ENCODE peak calls at places on chromosomes 16 and 17, in seven cellular contexts. P is mucosa of descending colon; N is T-cell; V is tibial artery; F is AG10803; E is cardiac fibroblast; S is stimulated activated CD8-positive, alpha-beta memory T cell treated with anti-CD3 and anti-CD28 coated beads, Interleukin-12 subunit alpha, Interleukin-12 subunit beta, amount 100 ng/mL, for 4 hours. J is an unnamed sample.

GRCh38 chr17:63640038-63640437 is 17.8 kb downstream of the MAP3K3 start:
- DNase-seq in P (no peak), N (no peak), V (no peak), F (no peak), E (no peak), S (no peak), J (no peak)

GRCh38 chr17:78494961-78495330 is 82.2 kb downstream of the DNAH17 start:
- DNase-seq in P (no peak), N (no peak), V (no peak), F (no peak), E (no peak), S (no peak), J (peak)

GRCh38 chr16:65739518-65739917 is 617.7 kb upstream of the CDH11 start:
- DNase-seq in P (no peak), N (no peak), V (no peak), F (no peak), E (no peak), S (no peak), J (no peak)

GRCh38 chr17:77869665-77870132 is 88.8 kb upstream of the TNRC6C start:
- DNase-seq in P (no peak), N (peak), V (no peak), F (no peak), E (no peak), S (no peak), J (peak)

GRCh38 chr17:81069084-81069645 is 34.2 kb downstream of the BAIAP2 start:
- DNase-seq in P (no peak), N (no peak), V (no peak), F (peak), E (no peak), S (no peak), J (no peak)

GRCh38 chr16:71555230-71555891 is 21.5 kb downstream of the TAT start:
- DNase-seq in P (no peak), N (no peak), V (no peak), F (no peak), E (peak), S (no peak), J (no peak)

GRCh38 chr16:2711370-2712062 is 8.5 kb downstream of the PRSS27 start:
- DNase-seq in P (no peak), N (no peak), V (peak), F (no peak), E (no peak), S (no peak), J (peak)

GRCh38 chr17:17072546-17072945 is 30.3 kb downstream of the MPRIP start:
- DNase-seq in P (no peak), N (no peak), V (peak), F (no peak), E (no peak), S (no peak), J (peak)

GRCh38 chr16:21301895-21302291 is 23.8 kb upstream of the CRYM start:
- DNase-seq in P (no peak), N (no peak), V (no peak), F (no peak), E (no peak), S (no peak), J (no peak)

GRCh38 chr16:58243528-58244004 is 45.7 kb upstream of the CSNK2A2 start:
- DNase-seq in P (no peak), N (no peak), V (no peak), F (no peak), E (no peak), S (no peak), J (no peak)

GRCh38 chr16:85637808-85638186 is 24.7 kb downstream of the GSE1 start:
- DNase-seq in P (no peak), N (no peak), V (no peak), F (no peak), E (no peak), S (no peak), J (no peak)

GRCh38 chr16:15899538-15900100 is 11.2 kb upstream of the CEP20 start:
- DNase-seq in P (peak), N (no peak), V (no peak), F (peak), E (peak), S (no peak), J (no peak)

GRCh38 chr17:71548540-71549190 is 572.2 kb upstream of the SOX9 start:
- DNase-seq in P (no peak), N (no peak), V (no peak), F (peak), E (peak), S (no peak), J (no peak)

GRCh38 chr16:51880776-51881175 is 666.2 kb downstream of the TOX3 start:
- DNase-seq in P (no peak), N (no peak), V (no peak), F (peak), E (peak), S (no peak), J (no peak)

GRCh38 chr16:47069291-47069690 is 74.5 kb downstream of the NETO2 start:
- DNase-seq in P (no peak), N (no peak), V (no peak), F (no peak), E (no peak), S (no peak), J (peak)

GRCh38 chr16:85718682-85719081 is 29.9 kb upstream of the GINS2 start:
- DNase-seq in P (peak), N (no peak), V (no peak), F (no peak), E (no peak), S (no peak), J (no peak)

J was measured in spleen.